ENCODE peak calls at places on chromosomes 5 and 9, in eight cellular contexts. One of them, this sample, is unnamed.

GRCh38 chr5:485943-486491 is 38.2 kb downstream of the SLC9A3 start:
- DNase-seq in natural killer cell: no peak
- DNase-seq in IMR-90: no peak
- DNase-seq in GM13976: no peak
- DNase-seq in bronchial epithelial cell: no peak
- DNase-seq in CD8-positive, alpha-beta T cell: no peak
- DNase-seq in AG10803: no peak
- DNase-seq in epithelial cell of esophagus: no peak
- DNase-seq in this sample: no peak

GRCh38 chr5:74382864-74383618 is 257.5 kb downstream of the ENC1 start:
- DNase-seq in natural killer cell: no peak
- DNase-seq in IMR-90: peak; percentile 54
- DNase-seq in GM13976: no peak
- DNase-seq in bronchial epithelial cell: peak; percentile 62
- DNase-seq in CD8-positive, alpha-beta T cell: no peak
- DNase-seq in AG10803: peak; percentile 71
- DNase-seq in epithelial cell of esophagus: peak; percentile 82
- DNase-seq in this sample: no peak

GRCh38 chr5:9533096-9533495 is 12.8 kb downstream of the SEMA5A start:
- DNase-seq in natural killer cell: no peak
- DNase-seq in IMR-90: peak; percentile 35
- DNase-seq in GM13976: no peak
- DNase-seq in bronchial epithelial cell: no peak
- DNase-seq in CD8-positive, alpha-beta T cell: no peak
- DNase-seq in AG10803: peak; percentile 33
- DNase-seq in epithelial cell of esophagus: no peak
- DNase-seq in this sample: no peak

GRCh38 chr9:79489241-79490000 is 82.3 kb upstream of the TLE4 start:
- DNase-seq in natural killer cell: no peak
- DNase-seq in IMR-90: peak; percentile 62
- DNase-seq in GM13976: no peak
- DNase-seq in bronchial epithelial cell: peak; percentile 54
- DNase-seq in CD8-positive, alpha-beta T cell: no peak
- DNase-seq in AG10803: peak; percentile 36
- DNase-seq in epithelial cell of esophagus: peak; percentile 43
- DNase-seq in this sample: no peak

GRCh38 chr5:1737790-1738405 is 61.7 kb downstream of the MRPL36 start:
- DNase-seq in natural killer cell: no peak
- DNase-seq in IMR-90: peak; percentile 13
- DNase-seq in GM13976: peak; percentile 75
- DNase-seq in bronchial epithelial cell: peak; percentile 29
- DNase-seq in CD8-positive, alpha-beta T cell: peak; percentile 64
- DNase-seq in AG10803: peak; percentile 8
- DNase-seq in epithelial cell of esophagus: peak; percentile 48
- DNase-seq in this sample: no peak

GRCh38 chr9:14031015-14031414 is 282.9 kb downstream of the NFIB start:
- DNase-seq in natural killer cell: no peak
- DNase-seq in IMR-90: peak; percentile 18
- DNase-seq in GM13976: no peak
- DNase-seq in bronchial epithelial cell: peak; percentile 46
- DNase-seq in CD8-positive, alpha-beta T cell: no peak
- DNase-seq in AG10803: no peak
- DNase-seq in epithelial cell of esophagus: peak; percentile 50
- DNase-seq in this sample: no peak

GRCh38 chr9:128415222-128415621 is 5.4 kb upstream of the CERCAM start:
- DNase-seq in natural killer cell: no peak
- DNase-seq in IMR-90: no peak
- DNase-seq in GM13976: no peak
- DNase-seq in bronchial epithelial cell: no peak
- DNase-seq in CD8-positive, alpha-beta T cell: no peak
- DNase-seq in AG10803: no peak
- DNase-seq in epithelial cell of esophagus: no peak
- DNase-seq in this sample: no peak

GRCh38 chr5:32600057-32600622 is 14.8 kb downstream of the SUB1 start:
- DNase-seq in natural killer cell: no peak
- DNase-seq in IMR-90: peak; percentile 86
- DNase-seq in GM13976: no peak
- DNase-seq in bronchial epithelial cell: peak; percentile 63
- DNase-seq in CD8-positive, alpha-beta T cell: no peak
- DNase-seq in AG10803: peak; percentile 96
- DNase-seq in epithelial cell of esophagus: peak; percentile 50
- DNase-seq in this sample: no peak

GRCh38 chr5:54013556-54014157 is 296.7 kb downstream of the ARL15 start:
- DNase-seq in natural killer cell: no peak
- DNase-seq in IMR-90: peak; percentile 90
- DNase-seq in GM13976: no peak
- DNase-seq in bronchial epithelial cell: peak; percentile 95
- DNase-seq in CD8-positive, alpha-beta T cell: no peak
- DNase-seq in AG10803: peak; percentile 91
- DNase-seq in epithelial cell of esophagus: peak; percentile 97
- DNase-seq in this sample: no peak

DNA sequence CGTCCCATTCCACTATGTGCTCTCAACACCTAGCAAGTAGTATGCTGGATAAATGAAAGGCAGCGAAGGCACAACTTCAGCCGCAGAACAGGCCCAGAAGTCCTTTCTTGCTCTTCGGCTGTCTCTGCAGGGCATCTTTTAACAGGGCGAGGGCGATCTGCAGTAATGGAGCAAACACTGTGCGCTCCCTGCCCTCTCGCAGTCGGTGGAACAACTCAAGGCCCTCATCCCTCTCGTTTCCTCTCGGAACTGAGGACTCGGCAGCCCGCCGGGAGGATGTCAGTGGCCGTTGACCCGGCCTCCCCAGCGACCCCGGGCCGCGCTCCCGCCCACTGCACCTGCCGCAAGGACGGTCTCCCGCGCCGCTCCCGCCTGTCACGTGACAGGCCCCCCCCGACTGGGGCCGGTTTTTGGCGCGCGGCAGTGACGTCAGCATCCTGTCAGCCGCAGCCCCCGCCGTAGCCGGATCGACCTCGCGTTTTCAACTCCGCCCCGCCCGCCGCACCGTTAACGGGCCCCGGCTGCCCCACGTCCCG is 1.1 kb downstream of the ZNF367 start:
- DNase-seq in natural killer cell: peak; percentile 90
- DNase-seq in IMR-90: peak; percentile 72
- DNase-seq in GM13976: peak; percentile 93
- DNase-seq in bronchial epithelial cell: peak; percentile 50
- DNase-seq in CD8-positive, alpha-beta T cell: peak; percentile 96
- DNase-seq in AG10803: peak; percentile 73
- DNase-seq in epithelial cell of esophagus: peak; percentile 88
- DNase-seq in this sample: peak; percentile 43
- TF ChIP-seq CTCF in natural killer cell: no peak
- TF ChIP-seq CTCF in IMR-90: no peak
- TF ChIP-seq CTCF in GM13976: no peak
- TF ChIP-seq CTCF in bronchial epithelial cell: peak; percentile 3
- TF ChIP-seq CTCF in CD8-positive, alpha-beta T cell: no peak
- TF ChIP-seq CTCF in AG10803: peak; percentile 30
- TF ChIP-seq CTCF in epithelial cell of esophagus: no peak
- TF ChIP-seq CTCF in this sample: no peak

GRCh38 chr5:109844695-109845094 is 155.0 kb downstream of the MAN2A1 start:
- DNase-seq in natural killer cell: no peak
- DNase-seq in IMR-90: peak; percentile 69
- DNase-seq in GM13976: no peak
- DNase-seq in bronchial epithelial cell: peak; percentile 33
- DNase-seq in CD8-positive, alpha-beta T cell: no peak
- DNase-seq in AG10803: peak; percentile 73
- DNase-seq in epithelial cell of esophagus: peak; percentile 49
- DNase-seq in this sample: no peak
- TF ChIP-seq CTCF in natural killer cell: no peak
- TF ChIP-seq CTCF in IMR-90: no peak
- TF ChIP-seq CTCF in GM13976: no peak
- TF ChIP-seq CTCF in bronchial epithelial cell: no peak
- TF ChIP-seq CTCF in CD8-positive, alpha-beta T cell: no peak
- TF ChIP-seq CTCF in AG10803: no peak
- TF ChIP-seq CTCF in epithelial cell of esophagus: no peak
- TF ChIP-seq CTCF in this sample: no peak

GRCh38 chr9:72844440-72844768 is 108.4 kb downstream of the ALDH1A1 start:
- DNase-seq in natural killer cell: no peak
- DNase-seq in IMR-90: no peak
- DNase-seq in GM13976: no peak
- DNase-seq in bronchial epithelial cell: no peak
- DNase-seq in CD8-positive, alpha-beta T cell: no peak
- DNase-seq in AG10803: no peak
- DNase-seq in epithelial cell of esophagus: peak; percentile 11
- DNase-seq in this sample: no peak

GRCh38 chr9:72839140-72839539 is 113.7 kb downstream of the ALDH1A1 start:
- DNase-seq in natural killer cell: no peak
- DNase-seq in IMR-90: no peak
- DNase-seq in GM13976: no peak
- DNase-seq in bronchial epithelial cell: peak; percentile 37
- DNase-seq in CD8-positive, alpha-beta T cell: no peak
- DNase-seq in AG10803: peak; percentile 25
- DNase-seq in epithelial cell of esophagus: peak; percentile 29
- DNase-seq in this sample: no peak

GRCh38 chr9:72843525-72844439 is 109.1 kb downstream of the ALDH1A1 start:
- DNase-seq in natural killer cell: no peak
- DNase-seq in IMR-90: no peak
- DNase-seq in GM13976: no peak
- DNase-seq in bronchial epithelial cell: peak; percentile 50
- DNase-seq in CD8-positive, alpha-beta T cell: no peak
- DNase-seq in AG10803: no peak
- DNase-seq in epithelial cell of esophagus: peak; percentile 85
- DNase-seq in this sample: no peak
- TF ChIP-seq CTCF in natural killer cell: no peak
- TF ChIP-seq CTCF in IMR-90: no peak
- TF ChIP-seq CTCF in GM13976: no peak
- TF ChIP-seq CTCF in bronchial epithelial cell: no peak
- TF ChIP-seq CTCF in CD8-positive, alpha-beta T cell: no peak
- TF ChIP-seq CTCF in AG10803: peak; percentile 3
- TF ChIP-seq CTCF in epithelial cell of esophagus: no peak
- TF ChIP-seq CTCF in this sample: no peak

GRCh38 chr9:3331801-3332200 is 194.0 kb downstream of the RFX3 start:
- DNase-seq in natural killer cell: no peak
- DNase-seq in IMR-90: no peak
- DNase-seq in GM13976: no peak
- DNase-seq in bronchial epithelial cell: no peak
- DNase-seq in CD8-positive, alpha-beta T cell: no peak
- DNase-seq in AG10803: no peak
- DNase-seq in epithelial cell of esophagus: peak; percentile 18
- DNase-seq in this sample: no peak
- TF ChIP-seq CTCF in natural killer cell: no peak
- TF ChIP-seq CTCF in IMR-90: no peak
- TF ChIP-seq CTCF in GM13976: no peak
- TF ChIP-seq CTCF in bronchial epithelial cell: no peak
- TF ChIP-seq CTCF in CD8-positive, alpha-beta T cell: no peak
- TF ChIP-seq CTCF in AG10803: peak; percentile 9
- TF ChIP-seq CTCF in epithelial cell of esophagus: peak; percentile 51
- TF ChIP-seq CTCF in this sample: peak; percentile 8

DNA sequence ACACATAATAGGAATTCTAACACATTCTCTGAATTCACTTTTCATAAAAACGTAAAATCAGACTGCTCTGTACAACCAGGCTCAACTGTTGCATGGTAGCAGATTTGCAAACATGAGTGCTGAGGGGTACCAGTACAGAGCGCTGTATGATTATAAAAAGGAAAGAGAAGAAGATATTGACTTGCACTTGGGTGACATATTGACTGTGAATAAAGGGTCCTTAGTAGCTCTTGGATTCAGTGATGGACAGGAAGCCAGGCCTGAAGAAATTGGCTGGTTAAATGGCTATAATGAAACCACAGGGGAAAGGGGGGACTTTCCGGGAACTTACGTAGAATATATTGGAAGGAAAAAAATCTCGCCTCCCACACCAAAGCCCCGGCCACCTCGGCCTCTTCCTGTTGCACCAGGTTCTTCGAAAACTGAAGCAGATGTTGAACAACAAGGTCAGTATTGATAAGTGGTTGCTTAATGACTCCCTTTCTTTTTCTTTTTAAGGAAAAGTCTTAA is 11.1 kb downstream of the PIK3R1 start:
- DNase-seq in natural killer cell: no peak
- DNase-seq in IMR-90: no peak
- DNase-seq in GM13976: no peak
- DNase-seq in bronchial epithelial cell: no peak
- DNase-seq in CD8-positive, alpha-beta T cell: no peak
- DNase-seq in AG10803: no peak
- DNase-seq in epithelial cell of esophagus: no peak
- DNase-seq in this sample: no peak
- TF ChIP-seq CTCF in natural killer cell: no peak
- TF ChIP-seq CTCF in IMR-90: no peak
- TF ChIP-seq CTCF in GM13976: no peak
- TF ChIP-seq CTCF in bronchial epithelial cell: no peak
- TF ChIP-seq CTCF in CD8-positive, alpha-beta T cell: no peak
- TF ChIP-seq CTCF in AG10803: no peak
- TF ChIP-seq CTCF in epithelial cell of esophagus: no peak
- TF ChIP-seq CTCF in this sample: no peak

GRCh38 chr5:36459191-36460135 is 146.9 kb upstream of the SLC1A3 start:
- DNase-seq in natural killer cell: no peak
- DNase-seq in IMR-90: no peak
- DNase-seq in GM13976: no peak
- DNase-seq in bronchial epithelial cell: peak; percentile 82
- DNase-seq in CD8-positive, alpha-beta T cell: no peak
- DNase-seq in AG10803: no peak
- DNase-seq in epithelial cell of esophagus: peak; percentile 78
- DNase-seq in this sample: no peak
- TF ChIP-seq CTCF in natural killer cell: peak; percentile 18
- TF ChIP-seq CTCF in IMR-90: no peak
- TF ChIP-seq CTCF in GM13976: no peak
- TF ChIP-seq CTCF in bronchial epithelial cell: peak; percentile 48
- TF ChIP-seq CTCF in CD8-positive, alpha-beta T cell: no peak
- TF ChIP-seq CTCF in AG10803: peak; percentile 34
- TF ChIP-seq CTCF in epithelial cell of esophagus: peak; percentile 40
- TF ChIP-seq CTCF in this sample: no peak